ENCODE peak calls at places on chromosomes 12 and 14, in nine cellular contexts. O is tibial artery; D is heart left ventricle; S is astrocyte; Q is A549; U is CD4-positive, alpha-beta memory T cell; R is esophagus squamous epithelium; P is CD8-positive, alpha-beta T cell; Y is testis. T is an unnamed sample. For H3K4me1, the result is how much of the 10 kb centered on the place peaks cover.

GRCh38 chr14:36091096-36091495 is 85.4 kb downstream of the PTCSC3 start:
- DNase-seq in U (no peak), O (no peak), D (no peak), Y (no peak), S (peak), P (no peak), R (no peak), Q (peak), T (peak)

GRCh38 chr12:50533971-50534370 is 29.2 kb downstream of the DIP2B start:
- DNase-seq in D (no peak), P (no peak), Q (no peak), Y (no peak), R (no peak), S (peak), O (no peak), U (no peak), T (no peak)

GRCh38 chr14:102063092-102063807 is 23.6 kb downstream of the HSP90AA1 start:
- DNase-seq in D (peak), U (peak), P (peak), S (peak), Y (peak), O (peak), Q (peak), R (peak), T (peak)

GRCh38 chr12:93078577-93078976 is 149.5 kb upstream of the EEA1 start:
- DNase-seq in O (no peak), Q (no peak), R (no peak), U (no peak), D (no peak), S (no peak), Y (no peak), P (no peak), T (no peak)

GRCh38 chr12:104456950-104457745 is 400 bp downstream of the CHST11 start:
- DNase-seq in Q (peak), O (peak), P (peak), S (peak), D (peak), Y (peak), R (no peak), U (peak), T (peak)

GRCh38 chr14:103803661-103804060 is 43.7 kb downstream of the PPP1R13B start:
- DNase-seq in Q (no peak), O (no peak), R (no peak), D (no peak), Y (no peak), S (peak), P (no peak), U (no peak), T (no peak)

GRCh38 chr12:15274561-15274967 is 47.7 kb upstream of the PTPRO start:
- DNase-seq in R (no peak), D (no peak), P (no peak), Y (peak), S (no peak), Q (no peak), O (no peak), U (no peak), T (peak)

GRCh38 chr12:66636771-66637170 is 42.1 kb downstream of the GRIP1 start:
- DNase-seq in O (peak), R (no peak), S (no peak), Q (no peak), D (no peak), Y (peak), P (no peak), U (no peak), T (no peak)

GRCh38 chr12:125503128-125503527 is 437.9 kb downstream of the AACS start:
- DNase-seq in P (no peak), U (no peak), R (no peak), O (no peak), S (no peak), Q (no peak), D (no peak), Y (no peak), T (no peak)

GRCh38 chr12:108845696-108846095 is 11.7 kb downstream of the SSH1 start:
- DNase-seq in D (no peak), O (no peak), U (no peak), Y (no peak), S (no peak), R (no peak), P (no peak), Q (no peak), T (no peak)
- H3K4me1 ChIP-seq in D (half or more), O (under half), U (under half), Y (under half), S (under half), R (under half), P (under half), Q (under half), T (under half)

GRCh38 chr12:121034906-121035305 is 4.1 kb downstream of the OASL start:
- DNase-seq in S (no peak), O (no peak), R (no peak), D (no peak), Q (no peak), Y (no peak), P (no peak), U (no peak), T (no peak)
- H3K4me1 ChIP-seq in S (under half), O (under half), R (under half), D (under half), Q (under half), Y (under half), P (half or more), U (half or more), T (under half)

DNA sequence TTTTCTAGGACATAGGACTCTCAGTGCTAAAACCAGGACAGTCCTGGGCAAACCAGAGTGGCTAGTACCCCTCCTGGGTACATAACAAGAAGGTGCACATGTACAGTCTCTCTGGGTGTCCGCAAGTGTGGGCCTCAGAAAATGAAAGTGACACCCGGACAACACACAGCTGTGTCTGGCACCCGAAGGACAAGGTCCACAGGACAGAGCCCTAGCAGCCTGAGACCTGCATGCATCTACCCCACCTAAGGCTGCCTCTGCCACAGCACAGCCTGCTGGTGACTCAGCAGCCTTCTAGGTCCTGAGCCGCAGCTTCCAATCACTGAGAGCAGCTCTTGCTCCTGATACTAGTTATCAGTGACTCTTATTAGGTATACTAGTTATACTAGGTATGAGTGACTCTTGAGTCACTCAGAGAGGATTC is 784.1 kb upstream of the TBX3 start:
- DNase-seq in D (no peak), S (peak), O (no peak), U (no peak), R (no peak), Y (no peak), P (no peak), Q (peak), T (peak)
- H3K4me1 ChIP-seq in D (under half), S (under half), O (under half), U (under half), R (under half), Y (under half), P (under half), Q (under half), T (under half)

GRCh38 chr14:94775082-94775874 is 5.4 kb upstream of the GSC start:
- DNase-seq in Q (no peak), O (no peak), S (no peak), R (no peak), Y (no peak), U (no peak), P (no peak), D (no peak), T (no peak)

GRCh38 chr14:94771906-94772468 is 2.1 kb upstream of the GSC start:
- DNase-seq in Y (no peak), D (no peak), P (no peak), R (no peak), U (no peak), O (no peak), S (no peak), Q (no peak), T (no peak)

GRCh38 chr14:94771191-94771905 is 1.4 kb upstream of the GSC start:
- DNase-seq in P (no peak), D (no peak), Y (no peak), R (no peak), U (no peak), S (no peak), Q (no peak), O (no peak), T (no peak)

GRCh38 chr14:94773682-94774211 is 3.8 kb upstream of the GSC start:
- DNase-seq in R (no peak), D (no peak), Y (no peak), U (no peak), Q (no peak), P (no peak), O (no peak), S (no peak), T (no peak)

DNA sequence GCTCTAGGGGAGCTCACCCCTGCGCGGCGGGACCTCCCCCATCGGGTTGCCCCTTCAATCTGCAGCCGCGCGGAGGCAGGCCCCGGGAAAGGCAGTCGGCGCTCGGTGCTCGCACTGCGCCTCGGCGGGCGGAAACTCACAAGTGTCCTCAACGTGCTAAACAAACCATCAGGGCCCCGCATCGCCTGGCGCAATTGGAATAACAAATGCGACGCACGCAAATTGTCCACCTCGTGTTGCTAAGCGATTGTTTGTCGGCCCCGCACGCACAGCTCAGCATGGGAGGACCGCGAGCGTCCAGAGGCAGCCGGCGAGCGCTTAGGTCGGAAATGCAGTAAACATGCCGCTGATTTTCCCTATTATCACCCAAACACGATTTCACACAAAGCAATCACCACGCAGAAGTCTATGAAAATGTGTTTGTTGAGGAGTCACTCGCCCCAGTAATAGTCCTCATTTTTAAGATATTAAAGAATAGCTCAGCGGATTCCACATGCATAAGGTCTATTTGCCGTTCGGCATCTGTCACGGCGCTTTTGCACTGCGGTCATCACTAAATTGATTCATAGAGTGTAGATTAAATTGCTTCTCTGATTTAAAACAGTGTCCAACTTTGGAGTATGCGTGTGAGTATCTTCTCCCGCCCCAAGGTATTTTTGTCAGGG is 3.2 kb upstream of the GSC start:
- DNase-seq in U (no peak), Q (no peak), O (no peak), Y (no peak), R (no peak), D (no peak), S (no peak), P (no peak), T (no peak)
- H3K4me1 ChIP-seq in U (under half), Q (under half), O (under half), Y (under half), R (under half), D (under half), S (under half), P (under half), T (under half)

DNA sequence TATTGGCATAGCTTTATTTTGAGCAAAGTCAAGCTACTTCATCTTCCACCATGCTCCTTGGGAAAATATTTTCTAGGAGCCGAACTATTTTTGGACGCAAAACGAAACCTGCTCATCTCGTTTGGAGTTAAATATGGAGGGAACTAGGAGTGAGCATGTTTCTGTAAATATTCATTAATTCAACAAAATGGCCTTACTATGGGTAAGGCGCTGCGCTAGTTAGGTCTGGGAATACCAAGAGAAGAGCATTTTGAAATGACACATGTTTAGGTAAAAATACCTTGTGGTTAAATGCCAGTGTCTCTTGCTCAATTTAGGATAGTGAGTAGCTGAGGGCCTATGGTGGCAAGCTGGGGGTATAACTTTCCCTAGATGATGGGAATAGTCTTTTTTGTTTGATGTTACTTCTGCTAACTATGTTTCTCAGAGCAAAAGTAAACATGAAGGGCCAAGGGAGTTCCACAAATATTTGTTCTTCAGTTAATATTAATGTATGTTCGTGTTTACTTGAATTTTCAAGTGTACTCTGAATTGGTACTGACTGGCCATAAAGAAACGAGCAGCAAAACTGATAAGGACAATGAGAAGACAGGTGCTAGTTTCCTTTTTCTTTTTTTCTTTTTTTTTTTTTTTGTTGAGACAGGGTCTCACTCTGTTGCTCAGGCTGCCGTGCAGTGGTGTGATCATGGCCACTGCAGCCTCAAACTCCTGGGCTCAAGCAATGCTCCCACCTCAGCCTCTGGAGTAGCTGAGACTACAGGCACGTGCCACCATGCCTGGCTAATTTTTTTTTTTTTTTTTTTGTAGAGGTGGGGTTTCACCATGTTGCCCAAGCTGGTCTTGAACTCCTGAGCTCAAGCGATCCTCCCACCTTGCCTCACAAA is 77.7 kb downstream of the MAP1LC3B2 start:
- DNase-seq in R (no peak), D (no peak), O (no peak), U (no peak), P (no peak), Y (no peak), Q (peak), S (no peak), T (no peak)
- H3K4me1 ChIP-seq in R (under half), D (under half), O (under half), U (under half), P (under half), Y (under half), Q (under half), S (under half), T (under half)

DNA sequence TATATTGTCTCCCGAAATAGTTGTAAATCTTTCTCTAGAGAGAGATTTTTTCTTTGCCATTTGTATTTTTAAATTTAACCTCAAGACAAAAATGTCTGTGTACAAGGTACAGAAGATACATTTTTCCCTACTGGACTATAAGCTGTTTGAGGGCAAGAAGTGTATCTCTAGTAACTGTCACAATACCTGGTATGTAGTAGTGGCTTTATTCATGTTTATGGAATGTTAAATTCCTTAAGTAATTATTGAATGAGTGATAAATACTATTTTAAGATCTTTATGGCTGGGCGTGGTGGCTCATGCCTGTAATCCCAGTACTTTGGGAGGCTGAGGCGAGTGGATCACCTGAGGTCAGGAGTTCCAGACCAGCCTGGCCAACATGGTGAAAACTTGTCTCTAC is 24.4 kb upstream of the CDK17 start:
- DNase-seq in P (no peak), S (no peak), O (no peak), D (no peak), Y (no peak), U (no peak), Q (no peak), R (no peak), T (no peak)
- H3K4me1 ChIP-seq in P (under half), S (under half), O (under half), D (under half), Y (under half), U (under half), Q (under half), R (under half), T (under half)

DNA sequence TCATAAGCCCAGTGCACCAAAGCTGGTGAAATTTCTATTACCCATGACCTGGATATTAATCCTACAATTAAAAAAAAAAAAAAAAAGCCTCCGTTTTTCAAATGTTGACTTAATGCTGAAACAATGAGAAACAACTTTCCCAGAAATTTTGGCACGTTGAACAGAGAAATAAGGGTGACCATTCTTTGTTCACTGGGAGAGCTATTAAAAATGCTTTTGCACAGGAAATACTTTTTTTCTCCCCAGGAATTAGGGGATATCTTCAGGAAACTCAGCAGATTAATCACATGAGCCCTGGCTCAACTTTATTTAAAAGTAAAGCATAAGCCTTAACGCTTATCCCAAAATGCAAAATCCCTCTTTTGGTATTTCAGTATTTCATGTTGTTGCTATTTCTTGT is 54.8 kb upstream of the FLRT2 start:
- DNase-seq in P (no peak), Q (no peak), O (no peak), Y (no peak), D (no peak), R (no peak), S (peak), U (no peak), T (no peak)
- H3K4me1 ChIP-seq in P (under half), Q (half or more), O (under half), Y (under half), D (under half), R (under half), S (under half), U (under half), T (under half)

T was measured in BE2C.